ENCODE peak calls at places on chromosomes 3 and 15, in ten cellular contexts. K, V, Q, O, A, W, I, F, C and G are unnamed samples.

GRCh38 chr3:102090646-102091045 is 241.3 kb downstream of the NFKBIZ start:
- DNase-seq in K (no peak), V (no peak), Q (no peak), O (peak), A (no peak), W (no peak), I (peak), F (no peak), C (no peak), G (no peak)

GRCh38 chr3:144622845-144623244 is 651.2 kb downstream of the DIPK2A start:
- DNase-seq in K (no peak), V (no peak), Q (no peak), O (peak), A (no peak), W (no peak), I (no peak), F (no peak), C (no peak), G (no peak)

GRCh38 chr3:129661766-129662165 is 55.3 kb upstream of the PLXND1 start:
- DNase-seq in K (no peak), V (no peak), Q (no peak), O (no peak), A (no peak), W (no peak), I (no peak), F (no peak), C (no peak), G (no peak)

GRCh38 chr3:43062556-43063040 is 43.3 kb downstream of the POMGNT2 start:
- DNase-seq in K (no peak), V (no peak), Q (no peak), O (no peak), A (no peak), W (no peak), I (peak), F (no peak), C (no peak), G (no peak)

GRCh38 chr15:42144841-42145375 is 11.5 kb downstream of the PLA2G4F start:
- DNase-seq in K (no peak), V (no peak), Q (no peak), O (no peak), A (no peak), W (no peak), I (no peak), F (no peak), C (no peak), G (no peak)

GRCh38 chr3:20130122-20130521 is 55.9 kb downstream of the SGO1 start:
- DNase-seq in K (no peak), V (no peak), Q (no peak), O (no peak), A (no peak), W (no peak), I (no peak), F (no peak), C (no peak), G (no peak)

GRCh38 chr3:42732829-42733459 is 30.3 kb upstream of the HHATL start:
- DNase-seq in K (no peak), V (no peak), Q (no peak), O (no peak), A (no peak), W (no peak), I (no peak), F (peak), C (no peak), G (no peak)

GRCh38 chr15:41985236-41986160 is 13.1 kb upstream of the EHD4 start:
- DNase-seq in K (no peak), V (no peak), Q (no peak), O (no peak), A (no peak), W (no peak), I (no peak), F (no peak), C (no peak), G (no peak)

GRCh38 chr15:83062768-83063180 is 4.3 kb downstream of the BTBD1 start:
- DNase-seq in K (no peak), V (no peak), Q (no peak), O (no peak), A (no peak), W (no peak), I (no peak), F (no peak), C (no peak), G (no peak)

GRCh38 chr3:61927332-61927731 is 366.0 kb downstream of the PTPRG start:
- DNase-seq in K (no peak), V (peak), Q (no peak), O (peak), A (no peak), W (no peak), I (peak), F (no peak), C (no peak), G (no peak)

GRCh38 chr3:178170698-178171535 is 365.3 kb upstream of the KCNMB2 start:
- DNase-seq in K (peak), V (peak), Q (no peak), O (peak), A (no peak), W (no peak), I (peak), F (no peak), C (no peak), G (no peak)

GRCh38 chr3:107392549-107393165 is 15.4 kb downstream of the CCDC54 start:
- DNase-seq in K (peak), V (peak), Q (no peak), O (no peak), A (no peak), W (no peak), I (peak), F (no peak), C (no peak), G (no peak)